ENCODE peak calls at places on chromosomes 3 and 15, in eight cellular contexts. One of them, this sample, is unnamed.

GRCh38 chr15:58332676-58333400 is 99.0 kb upstream of the LIPC start:
- DNase-seq in IMR-90: peak; percentile 93
- DNase-seq in H1: no peak
- DNase-seq in SK-N-SH: no peak
- DNase-seq in K562: peak; percentile 65
- DNase-seq in GM12878: no peak
- DNase-seq in WTC11: no peak
- DNase-seq in HepG2: peak; percentile 77
- DNase-seq in this sample: peak; percentile 97

GRCh38 chr3:100709840-100710235 is 544 bp downstream of the TFG start:
- DNase-seq in IMR-90: peak; percentile 20
- DNase-seq in H1: peak; percentile 46
- DNase-seq in SK-N-SH: peak; percentile 84
- DNase-seq in K562: peak; percentile 58
- DNase-seq in GM12878: no peak
- DNase-seq in WTC11: peak; percentile 64
- DNase-seq in HepG2: no peak
- DNase-seq in this sample: peak; percentile 21

GRCh38 chr3:71724584-71725278 is 471 bp downstream of the EIF4E3 start:
- DNase-seq in IMR-90: no peak
- DNase-seq in H1: no peak
- DNase-seq in SK-N-SH: peak; percentile 80
- DNase-seq in K562: peak; percentile 26
- DNase-seq in GM12878: no peak
- DNase-seq in WTC11: peak; percentile 44
- DNase-seq in HepG2: no peak
- DNase-seq in this sample: peak; percentile 44

GRCh38 chr15:77986891-77987764 is 90.4 kb downstream of the TBC1D2B start:
- DNase-seq in IMR-90: no peak
- DNase-seq in H1: no peak
- DNase-seq in SK-N-SH: no peak
- DNase-seq in K562: no peak
- DNase-seq in GM12878: no peak
- DNase-seq in WTC11: peak; percentile 50
- DNase-seq in HepG2: no peak
- DNase-seq in this sample: no peak

GRCh38 chr3:30551266-30551665 is 55.1 kb upstream of the TGFBR2 start:
- DNase-seq in IMR-90: no peak
- DNase-seq in H1: no peak
- DNase-seq in SK-N-SH: no peak
- DNase-seq in K562: no peak
- DNase-seq in GM12878: no peak
- DNase-seq in WTC11: no peak
- DNase-seq in HepG2: no peak
- DNase-seq in this sample: no peak

GRCh38 chr3:134253475-134254231 is 3.0 kb upstream of the RYK start:
- DNase-seq in IMR-90: no peak
- DNase-seq in H1: no peak
- DNase-seq in SK-N-SH: no peak
- DNase-seq in K562: no peak
- DNase-seq in GM12878: no peak
- DNase-seq in WTC11: no peak
- DNase-seq in HepG2: no peak
- DNase-seq in this sample: no peak

GRCh38 chr3:195180490-195181106 is 90.4 kb downstream of the XXYLT1 start:
- DNase-seq in IMR-90: no peak
- DNase-seq in H1: no peak
- DNase-seq in SK-N-SH: peak; percentile 66
- DNase-seq in K562: no peak
- DNase-seq in GM12878: no peak
- DNase-seq in WTC11: no peak
- DNase-seq in HepG2: no peak
- DNase-seq in this sample: no peak

GRCh38 chr15:24955549-24955929 is 752 bp downstream of the SNRPN start:
- DNase-seq in IMR-90: no peak
- DNase-seq in H1: no peak
- DNase-seq in SK-N-SH: peak; percentile 32
- DNase-seq in K562: no peak
- DNase-seq in GM12878: no peak
- DNase-seq in WTC11: no peak
- DNase-seq in HepG2: no peak
- DNase-seq in this sample: peak; percentile 3

GRCh38 chr15:39144613-39145012 is 436.3 kb upstream of the THBS1 start:
- DNase-seq in IMR-90: no peak
- DNase-seq in H1: no peak
- DNase-seq in SK-N-SH: no peak
- DNase-seq in K562: no peak
- DNase-seq in GM12878: no peak
- DNase-seq in WTC11: no peak
- DNase-seq in HepG2: no peak
- DNase-seq in this sample: no peak

GRCh38 chr3:4894891-4895530 is 84.2 kb upstream of the BHLHE40 start:
- DNase-seq in IMR-90: no peak
- DNase-seq in H1: no peak
- DNase-seq in SK-N-SH: no peak
- DNase-seq in K562: no peak
- DNase-seq in GM12878: no peak
- DNase-seq in WTC11: no peak
- DNase-seq in HepG2: no peak
- DNase-seq in this sample: no peak

GRCh38 chr15:57298204-57298603 is 78.1 kb upstream of the CGNL1 start:
- DNase-seq in IMR-90: peak; percentile 68
- DNase-seq in H1: no peak
- DNase-seq in SK-N-SH: no peak
- DNase-seq in K562: no peak
- DNase-seq in GM12878: no peak
- DNase-seq in WTC11: no peak
- DNase-seq in HepG2: no peak
- DNase-seq in this sample: no peak

GRCh38 chr15:34252545-34252944 is 27.7 kb downstream of the EMC4 start:
- DNase-seq in IMR-90: no peak
- DNase-seq in H1: no peak
- DNase-seq in SK-N-SH: no peak
- DNase-seq in K562: peak; percentile 56
- DNase-seq in GM12878: no peak
- DNase-seq in WTC11: no peak
- DNase-seq in HepG2: no peak
- DNase-seq in this sample: no peak

GRCh38 chr3:145145461-145145860 is 1015.5 kb downstream of the PLOD2 start:
- DNase-seq in IMR-90: no peak
- DNase-seq in H1: no peak
- DNase-seq in SK-N-SH: no peak
- DNase-seq in K562: no peak
- DNase-seq in GM12878: no peak
- DNase-seq in WTC11: no peak
- DNase-seq in HepG2: no peak
- DNase-seq in this sample: no peak

GRCh38 chr3:151171145-151171544 is 31.9 kb downstream of the GPR171 start:
- DNase-seq in IMR-90: peak; percentile 27
- DNase-seq in H1: no peak
- DNase-seq in SK-N-SH: no peak
- DNase-seq in K562: no peak
- DNase-seq in GM12878: no peak
- DNase-seq in WTC11: no peak
- DNase-seq in HepG2: peak; percentile 56
- DNase-seq in this sample: no peak

GRCh38 chr15:72902245-72902928 is 118.8 kb upstream of the ADPGK start:
- DNase-seq in IMR-90: peak; percentile 74
- DNase-seq in H1: no peak
- DNase-seq in SK-N-SH: no peak
- DNase-seq in K562: no peak
- DNase-seq in GM12878: no peak
- DNase-seq in WTC11: no peak
- DNase-seq in HepG2: no peak
- DNase-seq in this sample: no peak

GRCh38 chr15:31255732-31256384 is 70.8 kb upstream of the KLF13 start:
- DNase-seq in IMR-90: no peak
- DNase-seq in H1: no peak
- DNase-seq in SK-N-SH: no peak
- DNase-seq in K562: no peak
- DNase-seq in GM12878: no peak
- DNase-seq in WTC11: no peak
- DNase-seq in HepG2: no peak
- DNase-seq in this sample: no peak

GRCh38 chr15:31255176-31255510 is 71.5 kb upstream of the KLF13 start:
- DNase-seq in IMR-90: no peak
- DNase-seq in H1: no peak
- DNase-seq in SK-N-SH: no peak
- DNase-seq in K562: no peak
- DNase-seq in GM12878: no peak
- DNase-seq in WTC11: no peak
- DNase-seq in HepG2: no peak
- DNase-seq in this sample: no peak

GRCh38 chr15:31258260-31258659 is 68.4 kb upstream of the KLF13 start:
- DNase-seq in IMR-90: no peak
- DNase-seq in H1: no peak
- DNase-seq in SK-N-SH: no peak
- DNase-seq in K562: no peak
- DNase-seq in GM12878: no peak
- DNase-seq in WTC11: no peak
- DNase-seq in HepG2: no peak
- DNase-seq in this sample: no peak

GRCh38 chr15:31256385-31257265 is 70.0 kb upstream of the KLF13 start:
- DNase-seq in IMR-90: no peak
- DNase-seq in H1: no peak
- DNase-seq in SK-N-SH: no peak
- DNase-seq in K562: no peak
- DNase-seq in GM12878: no peak
- DNase-seq in WTC11: no peak
- DNase-seq in HepG2: no peak
- DNase-seq in this sample: no peak

DNA sequence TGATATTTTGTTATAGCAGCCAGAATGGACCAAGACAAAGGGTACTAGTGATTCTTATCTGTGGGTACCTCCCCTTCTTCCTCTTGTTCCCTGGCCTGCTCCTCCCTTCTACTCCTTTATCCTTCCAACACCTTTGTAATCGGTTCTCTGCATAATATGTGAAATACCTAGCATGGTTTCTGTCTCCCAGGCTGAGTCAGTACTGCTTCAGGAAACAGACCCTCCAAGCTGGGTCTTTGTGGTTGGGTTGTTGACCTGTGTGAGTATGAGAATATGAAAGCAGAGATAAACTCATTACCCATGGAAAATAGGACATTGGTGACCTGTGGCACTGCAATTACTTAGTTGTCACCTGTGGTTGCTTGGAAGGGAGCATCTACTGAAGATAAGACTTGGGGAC is 69.3 kb upstream of the KLF13 start:
- DNase-seq in IMR-90: no peak
- DNase-seq in H1: no peak
- DNase-seq in SK-N-SH: no peak
- DNase-seq in K562: no peak
- DNase-seq in GM12878: no peak
- DNase-seq in WTC11: no peak
- DNase-seq in HepG2: no peak
- DNase-seq in this sample: no peak
- TF ChIP-seq USF2 in IMR-90: no peak
- TF ChIP-seq USF2 in H1: no peak
- TF ChIP-seq USF2 in SK-N-SH: no peak
- TF ChIP-seq USF2 in K562: no peak
- TF ChIP-seq USF2 in GM12878: no peak
- TF ChIP-seq USF2 in WTC11: no peak
- TF ChIP-seq USF2 in HepG2: no peak
- TF ChIP-seq USF2 in this sample: no peak

DNA sequence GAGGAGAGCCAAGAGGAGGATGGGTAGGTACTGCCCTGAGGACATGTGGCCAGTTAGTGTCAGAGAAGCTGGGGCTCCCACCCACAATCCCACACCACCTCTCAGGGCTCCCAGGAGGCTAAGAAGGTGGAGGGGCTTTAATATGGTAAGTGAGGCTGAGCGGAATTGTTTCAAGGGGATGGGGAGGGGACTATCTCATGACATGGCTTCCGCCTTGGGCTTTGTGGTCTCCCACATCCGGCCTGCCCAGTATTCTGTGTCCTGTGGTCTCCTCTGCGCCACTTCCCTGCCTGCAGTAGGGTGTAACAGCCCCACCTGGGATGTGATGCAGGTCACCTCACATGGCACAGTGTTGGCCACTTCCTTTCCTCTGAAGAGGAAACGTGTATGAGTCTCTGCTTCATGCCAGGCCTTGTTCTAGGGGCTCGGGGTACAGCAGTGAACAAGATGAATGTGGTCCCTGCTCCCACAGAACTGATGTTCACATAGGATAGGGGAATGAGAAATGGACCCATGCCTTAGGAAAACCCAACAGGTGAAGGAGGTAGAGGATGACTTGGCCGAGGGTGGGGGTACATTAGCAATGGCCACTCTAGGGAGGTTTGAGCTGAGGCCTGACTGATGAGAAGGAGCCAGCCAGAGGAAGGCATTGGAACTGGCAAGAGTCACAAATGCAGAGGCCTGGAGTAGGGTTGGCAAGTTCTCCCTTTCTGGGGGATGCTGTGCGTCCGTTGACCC is 3.2 kb downstream of the NEIL1 start:
- DNase-seq in IMR-90: no peak
- DNase-seq in H1: no peak
- DNase-seq in SK-N-SH: no peak
- DNase-seq in K562: no peak
- DNase-seq in GM12878: peak; percentile 73
- DNase-seq in WTC11: no peak
- DNase-seq in HepG2: no peak
- DNase-seq in this sample: no peak
- TF ChIP-seq USF2 in IMR-90: no peak
- TF ChIP-seq USF2 in H1: no peak
- TF ChIP-seq USF2 in SK-N-SH: no peak
- TF ChIP-seq USF2 in K562: no peak
- TF ChIP-seq USF2 in GM12878: no peak
- TF ChIP-seq USF2 in WTC11: no peak
- TF ChIP-seq USF2 in HepG2: no peak
- TF ChIP-seq USF2 in this sample: no peak

GRCh38 chr3:48750906-48751305 is 33.9 kb upstream of the IP6K2 start:
- DNase-seq in IMR-90: no peak
- DNase-seq in H1: no peak
- DNase-seq in SK-N-SH: no peak
- DNase-seq in K562: no peak
- DNase-seq in GM12878: no peak
- DNase-seq in WTC11: no peak
- DNase-seq in HepG2: no peak
- DNase-seq in this sample: no peak
- TF ChIP-seq USF2 in IMR-90: no peak
- TF ChIP-seq USF2 in H1: no peak
- TF ChIP-seq USF2 in SK-N-SH: no peak
- TF ChIP-seq USF2 in K562: no peak
- TF ChIP-seq USF2 in GM12878: no peak
- TF ChIP-seq USF2 in WTC11: no peak
- TF ChIP-seq USF2 in HepG2: no peak
- TF ChIP-seq USF2 in this sample: no peak

DNA sequence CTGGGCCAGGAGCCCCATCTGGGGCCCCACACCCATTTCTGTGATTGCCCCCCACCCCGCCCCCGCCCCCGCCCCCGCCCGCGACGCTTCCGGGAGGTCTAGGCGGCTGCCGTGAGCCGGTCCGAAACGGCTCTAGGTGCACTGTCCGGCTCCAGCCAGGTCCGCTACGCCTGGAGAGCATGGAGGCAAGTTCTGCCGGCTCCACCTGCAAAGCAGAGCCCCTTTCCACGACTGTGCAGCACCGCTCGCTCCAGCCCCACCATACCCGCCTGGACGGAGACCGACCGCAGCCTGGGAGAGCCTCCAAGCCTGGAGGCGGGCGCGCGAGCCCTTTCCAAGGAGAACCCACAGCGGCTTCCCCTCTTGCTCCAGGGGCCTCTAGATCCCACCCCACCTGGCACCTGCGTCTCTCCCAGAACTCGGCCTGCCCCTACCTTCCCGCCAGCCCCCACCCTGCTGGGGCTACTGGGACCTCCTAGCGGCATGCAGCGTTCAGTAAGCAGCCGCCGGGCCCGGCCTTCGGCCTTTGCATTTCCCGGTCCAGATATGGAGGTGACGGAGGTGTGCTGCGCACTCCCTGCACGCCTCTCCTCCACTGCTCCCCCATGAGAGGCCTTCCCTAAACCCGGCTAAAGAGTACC is 66.2 kb downstream of the KLF13 start:
- DNase-seq in IMR-90: no peak
- DNase-seq in H1: no peak
- DNase-seq in SK-N-SH: no peak
- DNase-seq in K562: no peak
- DNase-seq in GM12878: no peak
- DNase-seq in WTC11: no peak
- DNase-seq in HepG2: no peak
- DNase-seq in this sample: no peak
- TF ChIP-seq USF2 in IMR-90: no peak
- TF ChIP-seq USF2 in H1: no peak
- TF ChIP-seq USF2 in SK-N-SH: no peak
- TF ChIP-seq USF2 in K562: no peak
- TF ChIP-seq USF2 in GM12878: no peak
- TF ChIP-seq USF2 in WTC11: no peak
- TF ChIP-seq USF2 in HepG2: no peak
- TF ChIP-seq USF2 in this sample: no peak

This sample was measured in A549.